ENCODE peak calls at places on chromosome 14, in six cellular contexts. R is H1, J is GM12878, B is K562, L is GM12892, D is HepG2. K is an unnamed sample.
A peak's percentile ranks its signal among the peaks of the same experiment; 100 is the strongest.

GRCh38 chr14:99143793-99144192 is 128.2 kb downstream of the BCL11B start:
- DNase-seq in R (no peak), J (no peak), B (no peak), L (no peak), D (no peak), K (no peak)

GRCh38 chr14:81710232-81710845 is 176.7 kb upstream of the SEL1L start:
- DNase-seq in R (no peak), J (peak; percentile 0), B (no peak), L (no peak), D (peak; percentile 42), K (no peak)

GRCh38 chr14:54762296-54762695 is 140.3 kb downstream of the GCH1 start:
- DNase-seq in R (no peak), J (no peak), B (peak; percentile 22), L (no peak), D (no peak), K (no peak)

GRCh38 chr14:101980700-101981099 is 16.3 kb downstream of the DYNC1H1 start:
- DNase-seq in R (no peak), J (peak; percentile 77), B (no peak), L (no peak), D (peak; percentile 35), K (no peak)

GRCh38 chr14:100832311-100832960 is 6.5 kb downstream of the MEG3 start:
- DNase-seq in R (no peak), J (no peak), B (no peak), L (no peak), D (no peak), K (no peak)

GRCh38 chr14:94769413-94770250 is at the start of gene GSC:
- DNase-seq in R (peak; percentile 81), J (no peak), B (no peak), L (no peak), D (no peak), K (no peak)

GRCh38 chr14:85529803-85530574 is at the start of gene FLRT2:
- DNase-seq in R (peak; percentile 77), J (no peak), B (no peak), L (no peak), D (no peak), K (no peak)

GRCh38 chr14:61003571-61003970 is 22.5 kb downstream of the SLC38A6 start:
- DNase-seq in R (no peak), J (no peak), B (no peak), L (no peak), D (no peak), K (no peak)

GRCh38 chr14:100864960-100865681 is 38.4 kb downstream of the RTL1 start:
- DNase-seq in R (no peak), J (no peak), B (no peak), L (no peak), D (no peak), K (no peak)

GRCh38 chr14:91796622-91797347 is 64.9 kb upstream of the CATSPERB start:
- DNase-seq in R (no peak), J (no peak), B (no peak), L (no peak), D (no peak), K (no peak)

GRCh38 chr14:66425402-66425801 is 60.8 kb upstream of the CCDC196 start:
- DNase-seq in R (no peak), J (no peak), B (no peak), L (no peak), D (no peak), K (no peak)

GRCh38 chr14:54116972-54117371 is 160.3 kb upstream of the BMP4 start:
- DNase-seq in R (no peak), J (no peak), B (no peak), L (no peak), D (peak; percentile 66), K (no peak)

GRCh38 chr14:23640524-23641141 is 4.5 kb downstream of the DHRS2 start:
- DNase-seq in R (no peak), J (no peak), B (no peak), L (no peak), D (peak; percentile 54), K (no peak)

GRCh38 chr14:99118046-99118721 is 153.8 kb downstream of the BCL11B start:
- DNase-seq in R (peak; percentile 49), J (no peak), B (no peak), L (no peak), D (no peak), K (no peak)

DNA sequence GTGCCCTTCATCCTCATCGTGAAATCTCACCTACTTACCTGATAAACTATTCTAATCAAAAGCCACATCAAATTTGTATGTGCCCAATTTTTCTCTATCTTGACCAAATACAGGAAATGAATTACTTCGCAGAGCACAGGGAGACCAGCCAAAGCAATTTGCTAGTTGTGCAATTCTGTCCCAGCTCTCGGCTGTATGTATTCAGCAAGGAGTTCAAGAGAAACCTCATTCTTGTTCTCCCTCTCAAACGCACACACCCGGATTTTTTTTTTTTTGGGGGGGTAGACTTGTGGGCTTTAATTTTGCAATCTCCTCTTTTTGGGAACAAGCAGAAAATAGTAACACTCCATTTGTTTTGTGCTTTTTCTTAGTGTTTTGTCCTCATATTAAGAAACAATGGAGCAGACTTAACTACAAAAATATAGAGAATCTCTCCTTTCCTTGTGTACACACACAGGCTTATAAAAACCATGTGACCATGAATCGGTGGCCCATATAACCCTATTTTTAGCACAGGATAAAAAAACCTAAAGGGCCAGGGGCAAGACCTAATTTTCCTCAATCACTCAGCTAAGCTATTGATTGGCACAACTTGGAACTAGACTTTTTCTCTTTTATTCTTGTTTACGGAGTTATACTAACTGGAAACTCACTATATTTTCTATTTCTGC is 64.2 kb downstream of the MBIP start:
- DNase-seq in R (no peak), J (no peak), B (no peak), L (no peak), D (no peak), K (no peak)
- TF ChIP-seq POLR2A in R (no peak), J (no peak), B (no peak), L (no peak), D (no peak), K (no peak)

GRCh38 chr14:71361335-71361734 is 454.1 kb downstream of the PCNX1 start:
- DNase-seq in R (no peak), J (no peak), B (peak; percentile 38), L (no peak), D (peak; percentile 40), K (no peak)
- TF ChIP-seq TAF1 in R (no peak), J (no peak), B (no peak), L (no peak), D (no peak), K (no peak)

GRCh38 chr14:21440857-21441256 is 15.1 kb downstream of the CHD8 start:
- DNase-seq in R (no peak), J (no peak), B (peak; percentile 15), L (no peak), D (peak; percentile 16), K (no peak)

GRCh38 chr14:21436567-21437062 is 19.3 kb downstream of the CHD8 start:
- DNase-seq in R (no peak), J (no peak), B (no peak), L (no peak), D (no peak), K (no peak)

DNA sequence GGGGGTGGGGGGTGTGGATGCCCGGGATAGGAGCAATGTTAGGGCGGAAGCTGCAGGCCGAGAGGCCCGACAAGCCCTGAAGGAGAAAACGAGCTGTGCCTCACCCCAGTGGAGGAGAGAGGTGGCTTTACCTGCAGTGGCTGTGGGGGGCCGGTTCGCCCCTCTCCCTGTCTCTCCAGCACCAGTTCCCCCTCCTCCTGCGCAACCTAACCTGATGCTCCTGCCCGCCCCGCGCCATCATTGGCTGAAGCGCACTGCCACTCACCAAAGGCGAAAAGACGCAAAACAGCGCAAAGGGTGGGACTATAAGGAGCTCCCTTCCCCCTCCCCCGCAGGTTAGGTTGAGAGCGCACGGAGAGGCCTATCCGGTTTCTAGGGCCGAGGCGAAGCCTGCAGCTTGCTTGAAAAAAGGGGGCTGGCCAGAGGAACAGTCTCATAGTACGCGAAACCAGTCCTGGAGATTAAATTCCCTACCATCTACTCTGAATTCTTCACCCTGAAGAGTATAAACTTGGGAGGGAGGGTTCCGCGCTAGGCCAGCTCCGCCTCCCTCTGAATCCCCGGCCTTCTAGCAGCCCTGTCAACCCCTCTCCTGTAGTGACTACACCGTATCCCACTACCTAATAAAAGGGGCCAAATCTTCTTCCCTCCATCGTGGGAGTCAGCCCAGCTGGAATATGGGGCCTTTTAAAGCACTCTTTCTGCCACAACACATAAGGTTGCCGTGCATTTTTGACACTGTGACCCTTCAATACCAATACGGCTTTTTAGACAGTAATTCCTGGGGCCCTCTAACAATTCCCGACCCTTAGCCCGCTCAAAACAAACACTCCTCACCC is 18.6 kb downstream of the CHD8 start:
- DNase-seq in R (peak; percentile 100), J (peak; percentile 94), B (peak; percentile 90), L (peak; percentile 82), D (peak; percentile 100), K (peak; percentile 73)
- TF ChIP-seq POLR2A in R (peak; percentile 54), J (peak; percentile 90), B (peak; percentile 72), L (peak; percentile 77), D (peak; percentile 71), K (peak; percentile 82)

GRCh38 chr14:34913619-34914018 is 38.5 kb upstream of the BAZ1A start:
- DNase-seq in R (no peak), J (no peak), B (no peak), L (no peak), D (no peak), K (no peak)

GRCh38 chr14:34912182-34912581 is 37.0 kb upstream of the BAZ1A start:
- DNase-seq in R (no peak), J (no peak), B (no peak), L (no peak), D (peak; percentile 34), K (no peak)

GRCh38 chr14:34912966-34913365 is 37.8 kb upstream of the BAZ1A start:
- DNase-seq in R (no peak), J (no peak), B (no peak), L (no peak), D (no peak), K (no peak)

GRCh38 chr14:34906287-34906686 is 31.1 kb upstream of the BAZ1A start:
- DNase-seq in R (no peak), J (no peak), B (no peak), L (no peak), D (no peak), K (no peak)

DNA sequence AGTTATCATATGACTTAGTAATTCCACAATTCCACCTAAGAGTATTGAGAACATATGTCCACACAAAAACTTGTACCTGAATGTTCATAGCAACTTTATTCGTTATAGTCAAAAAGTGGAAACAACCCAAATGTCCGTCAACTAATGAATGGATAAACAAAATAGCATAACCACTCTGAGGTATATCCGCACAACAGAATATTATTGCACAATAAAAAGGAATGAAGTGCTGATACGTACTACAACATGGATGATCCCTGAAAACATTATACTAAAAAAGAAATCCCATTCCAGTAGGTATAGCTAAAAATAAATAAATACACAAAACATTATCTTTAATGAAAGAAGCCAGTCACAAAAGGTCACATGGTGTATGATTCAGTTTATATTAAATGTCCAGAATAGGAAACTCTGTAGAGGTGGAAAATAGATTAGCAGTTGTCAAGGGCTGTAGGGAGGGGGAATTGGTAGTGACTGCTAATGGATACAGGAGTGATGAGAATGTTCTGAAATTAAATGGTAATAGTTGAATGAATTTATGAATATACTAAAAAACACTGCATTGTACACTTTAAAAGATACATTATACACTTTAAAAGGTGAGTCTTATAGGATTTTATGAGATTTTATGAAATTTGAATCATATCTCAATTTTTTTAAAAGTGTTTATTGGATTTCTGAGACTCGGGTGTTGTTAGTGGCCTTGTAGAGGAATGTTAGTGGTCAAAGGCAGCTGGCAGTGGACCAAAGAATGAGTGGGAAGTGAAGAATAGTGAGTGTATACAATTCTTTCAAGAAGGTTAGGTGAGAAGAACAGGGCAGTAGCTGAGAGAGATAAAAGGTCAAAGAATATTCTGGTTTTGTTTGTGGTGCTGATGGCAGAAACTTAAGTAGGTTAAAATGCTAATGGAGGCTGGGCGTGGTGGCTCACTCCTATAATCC is 36.3 kb upstream of the BAZ1A start:
- DNase-seq in R (no peak), J (no peak), B (no peak), L (no peak), D (no peak), K (no peak)
- TF ChIP-seq TAF1 in R (no peak), J (no peak), B (no peak), L (no peak), D (no peak), K (no peak)